ENCODE peak calls at places on chromosome 17, in ten cellular contexts. One of them, this sample, is unnamed.

GRCh38 chr17:43353364-43353763 is 45.4 kb upstream of the ARL4D start:
- DNase-seq in pulmonary artery endothelial cell: no peak
- DNase-seq in AG04450: no peak
- DNase-seq in H54: no peak
- DNase-seq in HTR-8/SVneo: no peak
- DNase-seq in Peyer's patch: no peak
- DNase-seq in NCI-H1092: no peak
- DNase-seq in activated T-helper 1 cell treated with Interleukin-2 at 50 U/mL for 16 hours: no peak
- DNase-seq in CD8-positive, alpha-beta T cell: no peak
- DNase-seq in activated CD4-positive, alpha-beta T cell treated with anti-CD3 and anti-CD28 coated beads for 24 hours: no peak
- DNase-seq in this sample: no peak

GRCh38 chr17:48102700-48103378 is 1.6 kb upstream of the CBX1 start:
- DNase-seq in HTR-8/SVneo: no peak
- DNase-seq in Peyer's patch: no peak
- DNase-seq in AG04450: no peak
- DNase-seq in activated CD4-positive, alpha-beta T cell treated with anti-CD3 and anti-CD28 coated beads for 24 hours: no peak
- DNase-seq in pulmonary artery endothelial cell: no peak
- DNase-seq in CD8-positive, alpha-beta T cell: no peak
- DNase-seq in H54: no peak
- DNase-seq in NCI-H1092: peak; percentile 11
- DNase-seq in activated T-helper 1 cell treated with Interleukin-2 at 50 U/mL for 16 hours: no peak
- DNase-seq in this sample: no peak

GRCh38 chr17:78861229-78861628 is 20.6 kb upstream of the USP36 start:
- DNase-seq in AG04450: no peak
- DNase-seq in activated T-helper 1 cell treated with Interleukin-2 at 50 U/mL for 16 hours: no peak
- DNase-seq in Peyer's patch: no peak
- DNase-seq in activated CD4-positive, alpha-beta T cell treated with anti-CD3 and anti-CD28 coated beads for 24 hours: no peak
- DNase-seq in CD8-positive, alpha-beta T cell: no peak
- DNase-seq in NCI-H1092: no peak
- DNase-seq in HTR-8/SVneo: no peak
- DNase-seq in pulmonary artery endothelial cell: no peak
- DNase-seq in H54: no peak
- DNase-seq in this sample: no peak

GRCh38 chr17:76204277-76204676 is 36.0 kb downstream of the RNF157 start:
- DNase-seq in H54: peak; percentile 70
- DNase-seq in Peyer's patch: no peak
- DNase-seq in activated T-helper 1 cell treated with Interleukin-2 at 50 U/mL for 16 hours: no peak
- DNase-seq in AG04450: peak; percentile 39
- DNase-seq in pulmonary artery endothelial cell: no peak
- DNase-seq in CD8-positive, alpha-beta T cell: no peak
- DNase-seq in HTR-8/SVneo: peak; percentile 84
- DNase-seq in activated CD4-positive, alpha-beta T cell treated with anti-CD3 and anti-CD28 coated beads for 24 hours: no peak
- DNase-seq in NCI-H1092: no peak
- DNase-seq in this sample: no peak

GRCh38 chr17:29042679-29043538 is at the start of gene PIPOX:
- DNase-seq in pulmonary artery endothelial cell: no peak
- DNase-seq in HTR-8/SVneo: peak; percentile 78
- DNase-seq in activated CD4-positive, alpha-beta T cell treated with anti-CD3 and anti-CD28 coated beads for 24 hours: no peak
- DNase-seq in H54: no peak
- DNase-seq in Peyer's patch: peak; percentile 48
- DNase-seq in activated T-helper 1 cell treated with Interleukin-2 at 50 U/mL for 16 hours: no peak
- DNase-seq in CD8-positive, alpha-beta T cell: no peak
- DNase-seq in NCI-H1092: peak; percentile 85
- DNase-seq in AG04450: no peak
- DNase-seq in this sample: no peak

GRCh38 chr17:13631541-13631940 is 29.8 kb upstream of the HS3ST3A1 start:
- DNase-seq in CD8-positive, alpha-beta T cell: no peak
- DNase-seq in activated CD4-positive, alpha-beta T cell treated with anti-CD3 and anti-CD28 coated beads for 24 hours: no peak
- DNase-seq in H54: no peak
- DNase-seq in NCI-H1092: no peak
- DNase-seq in activated T-helper 1 cell treated with Interleukin-2 at 50 U/mL for 16 hours: no peak
- DNase-seq in AG04450: no peak
- DNase-seq in Peyer's patch: no peak
- DNase-seq in pulmonary artery endothelial cell: no peak
- DNase-seq in HTR-8/SVneo: no peak
- DNase-seq in this sample: no peak

GRCh38 chr17:47318197-47318918 is 5.4 kb upstream of the EFCAB13 start:
- DNase-seq in Peyer's patch: no peak
- DNase-seq in activated T-helper 1 cell treated with Interleukin-2 at 50 U/mL for 16 hours: no peak
- DNase-seq in CD8-positive, alpha-beta T cell: no peak
- DNase-seq in activated CD4-positive, alpha-beta T cell treated with anti-CD3 and anti-CD28 coated beads for 24 hours: no peak
- DNase-seq in H54: no peak
- DNase-seq in AG04450: no peak
- DNase-seq in pulmonary artery endothelial cell: no peak
- DNase-seq in HTR-8/SVneo: no peak
- DNase-seq in NCI-H1092: no peak
- DNase-seq in this sample: no peak

GRCh38 chr17:9985622-9986021 is 80.6 kb upstream of the RCVRN start:
- DNase-seq in HTR-8/SVneo: no peak
- DNase-seq in pulmonary artery endothelial cell: no peak
- DNase-seq in NCI-H1092: no peak
- DNase-seq in activated CD4-positive, alpha-beta T cell treated with anti-CD3 and anti-CD28 coated beads for 24 hours: no peak
- DNase-seq in CD8-positive, alpha-beta T cell: no peak
- DNase-seq in Peyer's patch: no peak
- DNase-seq in activated T-helper 1 cell treated with Interleukin-2 at 50 U/mL for 16 hours: no peak
- DNase-seq in H54: no peak
- DNase-seq in AG04450: no peak
- DNase-seq in this sample: no peak

This sample was measured in T follicular helper cell.